ENCODE peak calls at places on chromosomes 12 and 14, in five cellular contexts. K is ovary, S is MM.1S, H is A549, U is cardiac muscle cell. I is an unnamed sample.

GRCh38 chr14:51929920-51930682 is 59.2 kb upstream of the RTRAF start:
- DNase-seq in H (no peak), S (no peak), K (no peak), U (no peak), I (no peak)

GRCh38 chr14:50875359-50876090 is 3.7 kb downstream of the ABHD12B start:
- DNase-seq in U (no peak), S (peak), H (no peak), K (no peak), I (peak)

GRCh38 chr14:23544511-23545447 is 6.8 kb downstream of the ZFHX2 start:
- DNase-seq in U (peak), S (no peak), K (no peak), H (no peak), I (no peak)

GRCh38 chr12:106758349-106758951 is 16.0 kb upstream of the RIC8B start:
- DNase-seq in K (no peak), S (no peak), U (no peak), H (no peak), I (no peak)

GRCh38 chr14:103714063-103714724 is 1.1 kb downstream of the XRCC3 start:
- DNase-seq in U (no peak), H (no peak), S (no peak), K (no peak), I (no peak)

GRCh38 chr12:57488397-57489156 is 709 bp downstream of the MARS1 start:
- DNase-seq in H (no peak), S (peak), K (no peak), U (no peak), I (no peak)

GRCh38 chr12:58342736-58343135 is 401.4 kb downstream of the ATP23 start:
- DNase-seq in H (no peak), U (no peak), K (no peak), S (no peak), I (no peak)

GRCh38 chr14:68392393-68393085 is 400.3 kb downstream of the ZFP36L1 start:
- DNase-seq in K (peak), H (no peak), S (no peak), U (peak), I (no peak)

GRCh38 chr12:131826064-131826928 is 1.9 kb upstream of the MMP17 start:
- DNase-seq in H (no peak), K (no peak), U (no peak), S (no peak), I (no peak)

GRCh38 chr14:75452900-75453816 is 25.3 kb downstream of the JDP2 start:
- DNase-seq in H (peak), K (peak), S (no peak), U (peak), I (no peak)

GRCh38 chr14:21191809-21192446 is 36.1 kb upstream of the OR5AU1 start:
- DNase-seq in U (peak), K (peak), H (peak), S (peak), I (peak)

GRCh38 chr12:76255692-76256091 is 92.5 kb downstream of the BBS10 start:
- DNase-seq in S (no peak), H (no peak), U (no peak), K (no peak), I (no peak)

GRCh38 chr14:90504643-90505042 is 107.8 kb downstream of the CALM1 start:
- DNase-seq in K (no peak), U (no peak), H (no peak), S (no peak), I (no peak)

DNA sequence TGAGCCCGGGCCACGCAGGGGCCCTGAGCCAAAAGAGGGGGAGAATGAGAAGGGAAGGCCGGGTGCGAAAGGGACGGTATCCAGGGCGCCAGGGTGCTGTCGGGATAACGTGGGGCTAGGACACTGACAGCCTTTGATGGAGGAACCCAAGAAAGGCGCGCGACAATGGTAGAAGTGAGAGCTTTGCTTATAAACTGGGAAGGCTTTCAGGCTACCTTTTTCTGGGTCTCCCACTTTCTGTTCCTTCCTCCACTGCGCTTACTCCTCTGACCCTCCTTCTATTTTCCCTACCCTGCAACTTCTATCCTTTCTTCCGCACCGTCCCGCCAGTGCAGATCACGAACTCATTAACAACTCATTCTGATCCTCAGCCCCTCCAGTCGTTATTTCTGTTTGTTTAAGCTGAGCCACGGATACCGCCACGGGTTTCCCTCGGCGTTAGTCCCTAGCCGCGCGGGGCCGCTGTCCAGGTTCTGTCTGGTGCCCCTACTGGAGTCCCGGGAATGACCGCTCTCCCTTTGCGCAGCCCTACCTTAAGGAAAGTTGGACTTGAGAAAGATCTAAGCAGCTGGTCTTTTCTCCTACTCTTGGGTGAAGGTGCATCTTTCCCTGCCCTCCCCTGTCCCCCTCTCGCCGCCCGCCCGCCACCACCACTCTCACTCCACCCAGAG is 3.0 kb downstream of the SSTR1 start:
- DNase-seq in U (peak), K (no peak), S (no peak), H (peak), I (no peak)
- TF ChIP-seq CTCF in U (peak), K (no peak), S (no peak), H (no peak), I (no peak)

DNA sequence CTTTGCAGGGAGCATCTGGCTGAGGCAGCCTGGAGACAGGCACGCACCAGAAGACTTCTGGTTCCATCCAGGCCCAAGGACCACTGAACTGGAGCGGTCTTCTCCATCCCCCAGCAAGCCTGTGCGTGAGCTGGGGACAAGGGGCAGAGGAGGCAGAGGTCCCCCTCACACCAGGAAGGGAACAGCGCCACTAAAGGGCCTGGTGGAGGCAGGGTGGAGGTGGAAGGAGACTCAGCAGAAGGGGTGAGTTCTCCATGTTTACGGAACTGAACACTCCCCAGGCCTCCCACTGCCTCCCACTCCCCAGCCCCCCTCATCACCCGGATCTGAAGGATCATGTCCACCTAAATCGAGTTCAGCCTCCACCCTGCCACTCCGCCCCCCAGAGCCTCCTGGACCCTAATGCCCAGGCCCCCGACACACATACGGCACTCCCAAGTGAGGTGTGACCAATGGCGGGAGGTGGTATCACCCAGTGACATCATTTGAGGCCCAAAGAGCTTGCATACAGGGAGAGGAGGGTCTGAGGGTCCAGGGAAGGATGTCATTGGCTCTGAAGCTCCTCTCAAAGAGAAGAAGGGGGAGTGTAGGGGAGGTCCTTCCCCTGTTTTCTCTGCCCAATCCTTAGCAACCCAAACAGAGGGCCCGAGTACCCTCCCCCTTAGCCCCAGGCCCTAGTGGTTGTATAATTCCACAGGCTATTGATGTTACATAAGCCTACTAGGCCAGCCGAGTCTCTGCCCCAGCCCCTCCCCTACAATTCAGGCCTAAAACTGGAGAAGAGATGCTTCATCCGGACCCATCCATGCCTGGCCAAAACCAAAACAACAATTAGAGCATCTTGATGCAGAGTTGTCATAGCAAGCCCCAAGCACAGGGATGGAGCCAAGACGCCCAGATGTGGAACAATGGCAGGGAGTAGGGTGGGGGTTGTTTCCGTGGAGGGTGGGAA is 1.0 kb downstream of the FAIM2 start:
- DNase-seq in H (no peak), S (no peak), U (no peak), K (no peak), I (no peak)
- TF ChIP-seq CTCF in H (no peak), S (no peak), U (no peak), K (no peak), I (no peak)

DNA sequence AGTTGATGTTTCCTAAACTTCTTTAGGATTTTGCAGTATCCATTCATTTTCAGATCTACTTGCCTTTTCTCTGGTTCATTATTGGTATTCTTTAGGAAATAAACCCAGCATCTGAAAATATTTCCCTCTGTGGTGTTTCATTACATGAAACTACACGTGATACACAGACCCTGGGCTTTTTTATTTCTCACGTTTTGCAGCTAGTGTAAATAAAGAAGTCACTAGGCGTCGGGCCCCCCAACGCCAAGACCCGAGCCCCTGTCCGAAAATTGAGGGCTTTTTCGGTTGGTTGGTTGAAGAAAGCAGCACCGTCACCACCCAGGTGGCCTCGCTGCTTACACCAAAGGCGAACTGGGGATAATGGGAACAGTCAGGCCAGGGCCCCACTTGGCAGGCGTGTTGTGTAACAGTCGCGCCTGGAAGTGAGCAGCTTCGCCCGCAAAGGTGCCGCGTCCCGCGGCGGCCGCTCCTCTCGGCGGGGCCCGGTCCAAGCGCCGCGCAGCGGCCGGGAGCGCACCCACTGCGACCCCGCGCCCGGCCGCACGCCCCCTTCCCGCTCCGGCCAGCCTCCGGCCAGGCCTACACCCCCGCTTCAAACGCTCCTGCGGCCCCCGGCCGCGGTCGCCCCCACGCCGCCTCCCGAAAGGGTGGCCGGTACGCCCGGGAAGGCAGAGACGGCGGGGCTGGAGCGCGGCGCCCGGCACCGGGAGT is 1.2 kb downstream of the DUSP16 start:
- DNase-seq in U (peak), S (peak), H (peak), K (peak), I (peak)
- TF ChIP-seq CTCF in U (peak), S (no peak), H (peak), K (no peak), I (no peak)

DNA sequence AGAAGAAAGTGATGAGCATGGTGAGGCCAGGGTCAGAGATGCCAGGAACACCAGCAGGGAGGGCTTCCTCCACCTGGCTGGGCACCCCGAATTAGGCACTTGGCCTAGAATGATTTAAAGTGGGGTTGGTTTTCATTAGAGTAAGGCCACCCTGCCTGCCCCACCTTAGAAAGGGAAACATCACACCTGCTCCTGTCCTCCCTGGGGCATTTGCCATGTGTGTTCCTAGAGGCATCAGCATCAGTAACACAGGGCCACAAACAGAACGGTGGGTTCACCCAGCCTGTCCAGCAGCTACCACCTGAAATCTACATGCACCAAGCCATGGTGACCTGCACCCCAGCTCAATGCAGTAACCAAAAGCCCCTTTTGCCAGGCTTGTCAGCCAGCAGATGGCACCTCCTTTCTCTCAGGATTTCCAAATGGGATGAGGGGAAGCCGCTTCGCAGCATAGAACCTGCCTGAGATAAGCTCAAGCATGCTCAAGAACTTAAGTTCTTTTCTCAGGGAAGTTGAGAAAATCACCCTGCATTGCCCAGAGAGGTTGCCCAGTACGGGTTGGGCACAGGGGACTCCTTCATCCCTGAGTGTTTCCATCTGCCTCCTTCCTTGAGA is 338.8 kb downstream of the DPF3 start:
- DNase-seq in K (no peak), H (no peak), S (no peak), U (no peak), I (no peak)
- TF ChIP-seq CTCF in K (no peak), H (no peak), S (no peak), U (no peak), I (no peak)

GRCh38 chr12:79512068-79512467 is 178.7 kb downstream of the PAWR start:
- DNase-seq in K (no peak), S (no peak), H (peak), U (no peak), I (no peak)
- TF ChIP-seq CTCF in K (no peak), S (peak), H (peak), U (no peak), I (no peak)